ENCODE peak calls at places on chromosome 4, in ten cellular contexts. L is A549, Z is transverse colon, K is stomach, D is adrenal gland, A is tibial nerve, U is K562, J is IMR-90, H is ovary, V is HepG2. G is an unnamed sample.

GRCh38 chr4:151325320-151326246 is at the start of gene SH3D19:
- DNase-seq in V (peak; percentile 99), D (peak; percentile 79), U (peak; percentile 6), J (peak; percentile 19), H (peak; percentile 68), K (peak; percentile 75), A (peak; percentile 23), Z (peak; percentile 88), L (peak; percentile 61), G (peak; percentile 93)

GRCh38 chr4:33886356-33886755 is 2358.0 kb downstream of the ARAP2 start:
- DNase-seq in L (no peak), U (no peak), A (no peak), D (no peak), H (no peak), Z (no peak), K (no peak), J (no peak), V (no peak), G (no peak)

GRCh38 chr4:158991534-158992155 is 111.2 kb upstream of the RAPGEF2 start:
- DNase-seq in L (no peak), D (no peak), U (no peak), K (no peak), V (no peak), Z (no peak), J (no peak), A (no peak), H (no peak), G (no peak)

GRCh38 chr4:1401409-1402020 is 4.7 kb downstream of the NKX1-1 start:
- DNase-seq in U (no peak), K (peak; percentile 15), A (no peak), L (no peak), V (no peak), Z (no peak), H (no peak), D (no peak), J (no peak), G (peak; percentile 76)

GRCh38 chr4:139557506-139558110 is 1.6 kb upstream of the SETD7 start:
- DNase-seq in Z (no peak), K (peak; percentile 77), A (no peak), J (no peak), D (no peak), H (no peak), V (no peak), U (no peak), L (no peak), G (no peak)

GRCh38 chr4:116027311-116027710 is 913.9 kb upstream of the NDST4 start:
- DNase-seq in H (no peak), D (no peak), V (no peak), J (no peak), K (no peak), A (no peak), U (no peak), L (no peak), Z (no peak), G (no peak)

GRCh38 chr4:40629401-40630334 is at the start of gene RBM47:
- DNase-seq in A (no peak), H (peak; percentile 77), U (no peak), D (peak; percentile 87), K (peak; percentile 86), V (no peak), Z (peak; percentile 89), L (no peak), J (peak; percentile 40), G (peak; percentile 94)

GRCh38 chr4:26751004-26751403 is 109.6 kb upstream of the STIM2 start:
- DNase-seq in Z (no peak), J (no peak), K (no peak), A (no peak), U (no peak), L (no peak), H (no peak), V (peak; percentile 21), D (no peak), G (no peak)

GRCh38 chr4:173185832-173186545 is 17.4 kb downstream of the GALNT7 start:
- DNase-seq in U (no peak), V (no peak), A (no peak), K (no peak), J (no peak), D (no peak), H (no peak), Z (no peak), L (no peak), G (no peak)

GRCh38 chr4:22500831-22501714 is 14.8 kb downstream of the ADGRA3 start:
- DNase-seq in H (no peak), K (no peak), Z (peak; percentile 66), U (no peak), V (no peak), J (peak; percentile 87), D (no peak), L (peak; percentile 31), A (no peak), G (no peak)

GRCh38 chr4:184583738-184584502 is 65.3 kb downstream of the CASP3 start:
- DNase-seq in K (no peak), H (no peak), D (no peak), L (no peak), U (no peak), Z (no peak), A (no peak), V (no peak), J (no peak), G (no peak)

GRCh38 chr4:25667931-25668557 is 12.4 kb downstream of the SLC34A2 start:
- DNase-seq in U (no peak), L (no peak), K (no peak), A (no peak), H (no peak), D (no peak), V (peak; percentile 34), Z (peak; percentile 11), J (no peak), G (no peak)

GRCh38 chr4:3331511-3332394 is 38.9 kb downstream of the RGS12 start:
- DNase-seq in J (no peak), A (no peak), U (no peak), K (no peak), D (peak; percentile 49), Z (no peak), L (no peak), V (no peak), H (no peak), G (peak; percentile 84)

GRCh38 chr4:20327808-20328207 is 76.1 kb downstream of the SLIT2 start:
- DNase-seq in K (no peak), J (no peak), U (no peak), H (no peak), D (no peak), L (no peak), A (no peak), V (no peak), Z (no peak), G (no peak)

GRCh38 chr4:41796545-41797210 is 48.2 kb upstream of the PHOX2B start:
- DNase-seq in A (no peak), K (no peak), V (no peak), H (no peak), D (no peak), U (no peak), J (no peak), L (no peak), Z (no peak), G (no peak)

GRCh38 chr4:54061067-54061466 is 3.3 kb downstream of the CHIC2 start:
- DNase-seq in V (no peak), U (no peak), K (no peak), L (no peak), Z (no peak), J (no peak), A (no peak), D (no peak), H (no peak), G (no peak)
- H3K4me3 ChIP-seq in V (peak overlapping the region; percentile 31), U (no peak overlapping the region), K (no peak overlapping the region), L (no peak overlapping the region), Z (no peak overlapping the region), J (no peak overlapping the region), A (no peak overlapping the region), D (peak overlapping the region; percentile 85), H (no peak overlapping the region), G (no peak overlapping the region)

GRCh38 chr4:87422104-87423052 is at the start of gene NUDT9:
- DNase-seq in K (peak; percentile 95), D (peak; percentile 97), V (peak; percentile 80), Z (peak; percentile 96), J (peak; percentile 96), A (peak; percentile 93), H (peak; percentile 96), U (peak; percentile 90), L (peak; percentile 81), G (peak; percentile 99)

GRCh38 chr4:87425711-87426110 is 3.3 kb downstream of the NUDT9 start:
- DNase-seq in V (no peak), U (no peak), K (no peak), J (no peak), L (no peak), A (no peak), H (no peak), Z (no peak), D (no peak), G (no peak)

GRCh38 chr4:87420431-87420830 is 1.9 kb upstream of the NUDT9 start:
- DNase-seq in U (no peak), J (no peak), V (no peak), Z (no peak), K (no peak), H (no peak), L (no peak), A (no peak), D (no peak), G (no peak)

GRCh38 chr4:87426865-87427517 is 4.6 kb downstream of the NUDT9 start:
- DNase-seq in U (no peak), L (no peak), J (no peak), V (no peak), Z (no peak), D (no peak), A (no peak), K (no peak), H (no peak), G (no peak)

GRCh38 chr4:87423313-87424031 is 1.1 kb downstream of the NUDT9 start:
- DNase-seq in A (no peak), J (no peak), V (no peak), K (no peak), D (no peak), H (no peak), L (no peak), U (peak; percentile 14), Z (no peak), G (no peak)
- TF ChIP-seq CTCF in A (no peak), J (no peak), V (no peak), K (no peak), D (no peak), H (no peak), L (peak; percentile 22), U (no peak), Z (no peak), G (no peak)

GRCh38 chr4:109433281-109434006 is at the start of gene SEC24B:
- DNase-seq in H (peak; percentile 82), K (peak; percentile 91), U (peak; percentile 87), A (peak; percentile 82), Z (peak; percentile 92), L (peak; percentile 47), D (peak; percentile 95), J (peak; percentile 62), V (peak; percentile 73), G (peak; percentile 91)
- TF ChIP-seq POLR2A in H (peak; percentile 61), K (no peak), U (peak; percentile 74), A (peak; percentile 75), Z (peak; percentile 65), L (peak; percentile 58), D (peak; percentile 59), J (peak; percentile 63), V (peak; percentile 69), G (no peak)

DNA sequence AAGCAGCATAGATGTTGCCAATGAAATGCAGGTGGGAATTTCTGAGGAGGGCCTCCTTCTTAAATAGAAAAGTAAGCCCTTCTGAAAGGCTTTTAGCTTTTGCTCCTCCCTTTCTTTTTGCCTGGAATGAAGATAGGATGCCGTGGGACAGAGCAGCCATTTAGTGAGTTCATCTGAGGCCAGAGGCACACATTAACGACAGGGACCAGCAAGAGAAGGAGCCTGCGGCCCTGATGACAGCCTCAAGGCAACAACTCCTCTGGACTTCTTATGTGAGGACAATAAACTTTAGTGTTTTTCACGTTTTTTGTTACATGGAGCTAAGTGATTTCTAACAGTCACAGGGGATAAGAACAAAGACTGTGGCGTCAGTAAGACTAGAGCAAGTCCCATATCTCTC is 1.1 kb upstream of the BDH2 start:
- DNase-seq in D (no peak), H (no peak), L (no peak), Z (no peak), U (no peak), J (no peak), K (no peak), V (no peak), A (no peak), G (no peak)
- H3K4me3 ChIP-seq in D (no peak overlapping the region), H (no peak overlapping the region), L (no peak overlapping the region), Z (no peak overlapping the region), U (no peak overlapping the region), J (no peak overlapping the region), K (no peak overlapping the region), V (no peak overlapping the region), A (no peak overlapping the region), G (no peak overlapping the region)